ENCODE peak calls at places on chromosome 21, in five cellular contexts. A is CD4-positive, CD25-positive, alpha-beta regulatory T cell; F is omental fat pad; B is sigmoid colon; Q is NCI-H2107. G is an unnamed sample.

GRCh38 chr21:45845063-45845789 is 136.3 kb upstream of the COL6A1 start:
- DNase-seq in B (peak), F (no peak), A (no peak), Q (no peak), G (no peak)

GRCh38 chr21:15061747-15062146 is 3.1 kb downstream of the NRIP1 start:
- DNase-seq in Q (no peak), F (no peak), B (no peak), A (no peak), G (no peak)

GRCh38 chr21:46350571-46350970 is 26.6 kb downstream of the PCNT start:
- DNase-seq in F (no peak), A (no peak), Q (no peak), B (no peak), G (no peak)

GRCh38 chr21:45852886-45853400 is 128.6 kb upstream of the COL6A1 start:
- DNase-seq in B (peak), Q (no peak), A (no peak), F (no peak), G (no peak)

GRCh38 chr21:27134513-27134912 is 167.6 kb upstream of the ADAMTS5 start:
- DNase-seq in Q (no peak), A (no peak), B (no peak), F (no peak), G (no peak)

GRCh38 chr21:43763901-43764523 is 12.1 kb downstream of the CSTB start:
- DNase-seq in F (no peak), Q (no peak), B (no peak), A (no peak), G (no peak)

GRCh38 chr21:46409641-46410406 is 48.9 kb upstream of the DIP2A start:
- DNase-seq in Q (no peak), B (no peak), F (no peak), A (no peak), G (no peak)

GRCh38 chr21:43794311-43794710 is 4.9 kb downstream of the RRP1 start:
- DNase-seq in A (no peak), B (no peak), Q (no peak), F (no peak), G (no peak)

GRCh38 chr21:45336870-45337269 is 49.2 kb upstream of the POFUT2 start:
- DNase-seq in B (peak), A (no peak), Q (no peak), F (no peak), G (no peak)

G was measured in NCI-H2081 treated with DMSO at 0.1 percent for 48 hours.